ENCODE peak calls at places on chromosomes 5 and 9, in eight cellular contexts. S is dorsolateral prefrontal cortex; W is kidney; I is heart right ventricle; G is astrocyte; Q is fibroblast of the aortic adventitia; O is A549; K is CD8-positive, alpha-beta T cell. N is an unnamed sample.

GRCh38 chr5:131068893-131069643 is 96.0 kb downstream of the HINT1 start:
- DNase-seq in O (no peak), S (peak), I (no peak), Q (no peak), G (no peak), W (no peak), K (peak), N (no peak)

GRCh38 chr5:88683506-88684135 is 199.4 kb downstream of the MEF2C start:
- DNase-seq in G (peak), O (peak), S (peak), Q (no peak), K (no peak), I (no peak), W (no peak), N (no peak)

GRCh38 chr5:143133721-143134120 is 269.8 kb downstream of the NR3C1 start:
- DNase-seq in I (no peak), K (no peak), G (peak), O (no peak), S (no peak), W (no peak), Q (peak), N (no peak)

GRCh38 chr5:147417133-147417813 is 92.6 kb downstream of the DPYSL3 start:
- DNase-seq in I (peak), K (no peak), W (no peak), Q (peak), G (peak), S (no peak), O (no peak), N (no peak)

GRCh38 chr9:18666987-18667772 is 193.2 kb downstream of the ADAMTSL1 start:
- DNase-seq in K (no peak), I (no peak), Q (peak), O (no peak), W (no peak), G (peak), S (no peak), N (no peak)

GRCh38 chr5:39726467-39726866 is 301.7 kb upstream of the DAB2 start:
- DNase-seq in W (no peak), S (no peak), I (no peak), K (no peak), G (no peak), O (no peak), Q (no peak), N (no peak)

GRCh38 chr9:6305954-6306563 is 22.1 kb upstream of the TPD52L3 start:
- DNase-seq in K (no peak), S (no peak), I (no peak), G (peak), O (peak), Q (peak), W (no peak), N (peak)

GRCh38 chr5:41012318-41012717 is 58.8 kb downstream of the MROH2B start:
- DNase-seq in Q (no peak), G (no peak), K (no peak), O (no peak), S (no peak), I (no peak), W (no peak), N (no peak)

GRCh38 chr5:127280494-127281220 is 9.9 kb upstream of the MEGF10 start:
- DNase-seq in W (no peak), O (no peak), G (no peak), S (no peak), Q (no peak), K (no peak), I (no peak), N (no peak)

GRCh38 chr9:13675638-13676000 is 396.1 kb upstream of the MPDZ start:
- DNase-seq in Q (no peak), K (no peak), O (no peak), W (no peak), G (no peak), S (no peak), I (peak), N (no peak)

GRCh38 chr5:8606231-8606630 is 737.3 kb downstream of the MTRR start:
- DNase-seq in K (no peak), G (no peak), O (no peak), S (no peak), I (no peak), W (no peak), Q (no peak), N (no peak)

GRCh38 chr9:2403701-2404100 is 217.9 kb upstream of the VLDLR start:
- DNase-seq in W (no peak), O (no peak), Q (no peak), K (no peak), I (no peak), G (no peak), S (no peak), N (no peak)

GRCh38 chr5:1018596-1018995 is 10.0 kb downstream of the NKD2 start:
- DNase-seq in O (no peak), S (no peak), W (peak), Q (no peak), K (no peak), G (no peak), I (no peak), N (no peak)

GRCh38 chr9:109498195-109499060 is at the start of gene PTPN3:
- DNase-seq in K (no peak), G (no peak), I (no peak), O (peak), Q (no peak), S (no peak), W (peak), N (no peak)
- H3K4me3 ChIP-seq in K (no peak), G (peak), I (peak), O (peak), Q (peak), S (peak), W (peak), N (peak)

DNA sequence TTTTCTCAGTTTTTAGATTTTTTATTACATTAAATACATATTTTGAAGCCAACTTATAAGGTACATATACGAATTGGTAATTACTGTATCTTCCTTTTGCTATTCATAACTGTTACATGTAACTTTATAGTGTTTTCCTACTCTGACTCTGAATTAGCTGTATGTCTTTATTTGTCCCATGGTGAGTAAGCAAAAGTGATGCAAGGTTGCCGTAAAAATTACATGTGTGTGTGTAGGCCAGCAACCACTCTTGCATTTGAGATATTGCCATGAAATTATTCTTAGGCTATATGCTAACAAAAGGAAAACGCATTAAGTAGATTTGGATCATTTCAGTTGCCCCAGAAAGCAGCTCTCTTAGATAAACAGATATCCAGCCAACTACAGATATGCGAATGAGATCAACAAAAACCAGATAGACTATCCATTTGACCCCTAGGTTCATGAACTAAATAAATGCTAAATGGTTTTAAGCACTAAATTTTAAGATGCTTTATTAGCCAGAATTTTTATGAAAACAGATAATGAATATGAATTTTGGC is 73.6 kb downstream of the CYLC2 start:
- DNase-seq in Q (no peak), S (no peak), G (no peak), O (no peak), K (no peak), I (no peak), W (no peak), N (no peak)
- H3K4me3 ChIP-seq in Q (no peak), S (no peak), G (no peak), O (no peak), K (no peak), I (no peak), W (no peak), N (no peak)

GRCh38 chr5:15425802-15426201 is 74.2 kb upstream of the FBXL7 start:
- DNase-seq in G (peak), W (no peak), K (no peak), Q (peak), I (no peak), S (no peak), O (no peak), N (no peak)
- H3K4me3 ChIP-seq in G (peak), W (peak), K (no peak), Q (no peak), I (peak), S (peak), O (no peak), N (no peak)

GRCh38 chr5:95862636-95863382 is 40.3 kb upstream of the GLRX start:
- DNase-seq in W (no peak), I (no peak), S (no peak), K (no peak), Q (no peak), O (no peak), G (no peak), N (no peak)

GRCh38 chr5:95859327-95860060 is 37.0 kb upstream of the GLRX start:
- DNase-seq in G (no peak), Q (no peak), K (no peak), O (no peak), W (no peak), S (no peak), I (no peak), N (no peak)

GRCh38 chr5:95861858-95862561 is 39.5 kb upstream of the GLRX start:
- DNase-seq in S (no peak), O (no peak), G (peak), I (no peak), W (no peak), Q (peak), K (peak), N (no peak)

GRCh38 chr5:95863383-95863757 is 40.8 kb upstream of the GLRX start:
- DNase-seq in I (no peak), O (no peak), K (no peak), G (no peak), S (no peak), W (no peak), Q (peak), N (no peak)

GRCh38 chr5:95861221-95861857 is 38.8 kb upstream of the GLRX start:
- DNase-seq in Q (peak), G (peak), W (no peak), I (peak), O (peak), K (no peak), S (no peak), N (peak)
- H3K4me3 ChIP-seq in Q (no peak), G (peak), W (no peak), I (peak), O (no peak), K (no peak), S (no peak), N (no peak)

GRCh38 chr5:172868436-172868923 is 34.4 kb downstream of the ERGIC1 start:
- DNase-seq in K (no peak), Q (peak), G (peak), S (no peak), W (no peak), O (peak), I (no peak), N (no peak)
- H3K4me3 ChIP-seq in K (no peak), Q (no peak), G (no peak), S (peak), W (peak), O (peak), I (no peak), N (no peak)

GRCh38 chr9:116155700-116156045 is 2.1 kb downstream of the PAPPA start:
- DNase-seq in W (no peak), G (peak), Q (peak), I (no peak), O (no peak), S (no peak), K (no peak), N (no peak)

GRCh38 chr9:116154334-116154975 is 864 bp downstream of the PAPPA start:
- DNase-seq in I (no peak), G (no peak), K (no peak), W (peak), O (no peak), S (no peak), Q (no peak), N (no peak)

GRCh38 chr9:116154976-116155699 is 1.5 kb downstream of the PAPPA start:
- DNase-seq in O (no peak), Q (peak), S (no peak), G (peak), W (no peak), K (no peak), I (peak), N (no peak)

GRCh38 chr9:116156621-116157314 is 3.2 kb downstream of the PAPPA start:
- DNase-seq in I (peak), Q (peak), G (peak), S (no peak), W (peak), K (no peak), O (peak), N (no peak)

GRCh38 chr9:116157436-116158138 is 4.0 kb downstream of the PAPPA start:
- DNase-seq in K (no peak), Q (peak), G (no peak), W (no peak), O (peak), I (peak), S (no peak), N (no peak)
- H3K4me3 ChIP-seq in K (no peak), Q (peak), G (peak), W (peak), O (peak), I (peak), S (no peak), N (no peak)

N was measured in Panc1.